ENCODE peak calls at places on chromosomes 2 and 18, in nine cellular contexts. S is activated T-helper 1 cell treated with anti-CD3 and anti-CD28 coated beads, Interleukin-12 subunit alpha, Interleukin-12 subunit beta, Interleukin-2, Interleukin-4 antibody, amounts not matched to agents 30 ng/mL and 10 ng/mL and 1 ng/mL, durations not matched to agents 14 hours and 24 hours and 36 hours; N is NCI-H1417; K is fibroblast of gingiva; L is cardiac fibroblast; I is AML-193; A is naive thymus-derived CD8-positive, alpha-beta T cell; Y is NCI-H1092 treated with DMSO at 0.1 percent for 48 hours; V is iris pigment epithelial cell. B is an unnamed sample.

GRCh38 chr18:27412551-27412950 is 227.4 kb upstream of the CHST9 start:
- DNase-seq in S (no peak), N (no peak), K (no peak), L (no peak), I (no peak), A (no peak), Y (no peak), V (no peak), B (no peak)

GRCh38 chr2:219175928-219176817 is 552 bp downstream of the CNPPD1 start:
- DNase-seq in S (peak), N (no peak), K (peak), L (peak), I (no peak), A (peak), Y (peak), V (peak), B (no peak)

GRCh38 chr18:48667276-48668254 is 128.7 kb downstream of the CTIF start:
- DNase-seq in S (no peak), N (peak), K (no peak), L (peak), I (no peak), A (no peak), Y (peak), V (peak), B (peak)

GRCh38 chr18:77014538-77014937 is 118.0 kb downstream of the MBP start:
- DNase-seq in S (no peak), N (no peak), K (no peak), L (no peak), I (no peak), A (no peak), Y (no peak), V (no peak), B (no peak)

GRCh38 chr2:164593541-164593940 is 27.7 kb downstream of the GRB14 start:
- DNase-seq in S (no peak), N (no peak), K (no peak), L (no peak), I (no peak), A (no peak), Y (no peak), V (no peak), B (no peak)

GRCh38 chr2:170895023-170895759 is 33.9 kb upstream of the GORASP2 start:
- DNase-seq in S (no peak), N (no peak), K (peak), L (peak), I (no peak), A (no peak), Y (no peak), V (peak), B (no peak)

GRCh38 chr2:171289336-171289735 is 128.6 kb upstream of the TLK1 start:
- DNase-seq in S (no peak), N (no peak), K (no peak), L (no peak), I (no peak), A (no peak), Y (no peak), V (no peak), B (no peak)

GRCh38 chr2:27721884-27722485 is 49.5 kb upstream of the MRPL33 start:
- DNase-seq in S (no peak), N (no peak), K (no peak), L (no peak), I (no peak), A (no peak), Y (no peak), V (no peak), B (no peak)

GRCh38 chr2:29920631-29921559 is 491 bp downstream of the ALK start:
- DNase-seq in S (no peak), N (peak), K (no peak), L (peak), I (no peak), A (no peak), Y (no peak), V (peak), B (no peak)

GRCh38 chr2:149152597-149152996 is 114.1 kb downstream of the LYPD6B start:
- DNase-seq in S (no peak), N (no peak), K (no peak), L (no peak), I (peak), A (no peak), Y (no peak), V (no peak), B (no peak)

GRCh38 chr2:121828281-121828731 is 72.9 kb downstream of the TSN start:
- DNase-seq in S (no peak), N (no peak), K (no peak), L (peak), I (no peak), A (no peak), Y (no peak), V (peak), B (peak)